ENCODE peak calls at places on chromosomes 4 and X, in six cellular contexts. Y is LoVo; U is stimulated activated CD8-positive, alpha-beta memory T cell treated with anti-CD3 and anti-CD28 coated beads, Interleukin-12 subunit alpha, Interleukin-12 subunit beta, amount 100 ng/mL, for 4 hours; L is heart right ventricle; W is stomach; O is HFF-Myc. Q is an unnamed sample.

GRCh38 chr4:139921551-139922184 is 232.3 kb downstream of the MAML3 start:
- DNase-seq in L (no peak), O (no peak), Y (no peak), U (no peak), W (peak), Q (no peak)

GRCh38 chr4:152953514-152953913 is 17.4 kb downstream of the FHDC1 start:
- DNase-seq in U (no peak), L (no peak), Y (no peak), W (no peak), O (no peak), Q (no peak)

GRCh38 chr4:111618908-111619307 is 526.3 kb upstream of the FAM241A start:
- DNase-seq in O (no peak), L (no peak), W (no peak), Y (no peak), U (no peak), Q (no peak)

GRCh38 chr4:94892051-94892450 is 134.3 kb downstream of the BMPR1B start:
- DNase-seq in O (no peak), W (no peak), U (no peak), L (no peak), Y (no peak), Q (no peak)

GRCh38 chr4:147943159-147943638 is 211.3 kb downstream of the ARHGAP10 start:
- DNase-seq in W (no peak), L (no peak), Y (no peak), O (no peak), U (no peak), Q (no peak)

GRCh38 chrX:47218920-47219815 is 687 bp downstream of the CDK16 start:
- DNase-seq in W (no peak), Y (no peak), U (peak), L (peak), O (no peak), Q (no peak)

GRCh38 chr4:174521800-174522182 is 497 bp downstream of the HPGD start:
- DNase-seq in O (no peak), Y (peak), W (peak), L (no peak), U (no peak), Q (no peak)

GRCh38 chrX:125203737-125204578 is 115.7 kb upstream of the TEX13C start:
- DNase-seq in Y (no peak), L (peak), O (no peak), U (no peak), W (no peak), Q (no peak)

GRCh38 chrX:153862369-153863250 is 23.4 kb downstream of the L1CAM start:
- DNase-seq in Y (no peak), U (no peak), W (no peak), L (no peak), O (no peak), Q (no peak)

GRCh38 chr4:1541449-1542225 is 135.4 kb upstream of the NKX1-1 start:
- DNase-seq in O (no peak), Y (no peak), U (no peak), L (peak), W (no peak), Q (no peak)

GRCh38 chr4:145829629-145830395 is 108.8 kb downstream of the ZNF827 start:
- DNase-seq in O (no peak), W (no peak), L (no peak), Y (no peak), U (no peak), Q (no peak)

GRCh38 chr4:133000012-133000411 is 149.1 kb upstream of the PCDH10 start:
- DNase-seq in U (no peak), W (no peak), O (no peak), Y (no peak), L (no peak), Q (no peak)

GRCh38 chrX:3526749-3527148 is 180.3 kb upstream of the MXRA5 start:
- DNase-seq in U (no peak), W (no peak), L (no peak), Y (no peak), O (no peak), Q (no peak)

GRCh38 chr4:85955614-85956295 is 404.1 kb downstream of the MAPK10 start:
- DNase-seq in U (no peak), O (no peak), Y (no peak), L (no peak), W (no peak), Q (no peak)

GRCh38 chr4:109408711-109409110 is 24.9 kb upstream of the SEC24B start:
- DNase-seq in Y (no peak), O (no peak), W (no peak), U (no peak), L (no peak), Q (no peak)

GRCh38 chr4:140989944-140990343 is 143.3 kb downstream of the RNF150 start:
- DNase-seq in Y (no peak), U (no peak), L (no peak), O (no peak), W (no peak), Q (no peak)

Q was measured in Panc1.